ENCODE peak calls at places on chromosomes 2 and 18, in six cellular contexts. One of them, this sample, is unnamed.

GRCh38 chr2:226179010-226179409 is 620.6 kb downstream of the IRS1 start:
- DNase-seq in GM23338: no peak
- DNase-seq in HCT116: peak; percentile 69
- DNase-seq in PC-3: peak; percentile 84
- DNase-seq in PC-9: no peak
- DNase-seq in Karpas-422: no peak
- DNase-seq in this sample: no peak

GRCh38 chr2:186687774-186688173 is 6.1 kb upstream of the FAM171B start:
- DNase-seq in GM23338: no peak
- DNase-seq in HCT116: no peak
- DNase-seq in PC-3: no peak
- DNase-seq in PC-9: no peak
- DNase-seq in Karpas-422: no peak
- DNase-seq in this sample: peak; percentile 30

GRCh38 chr2:24871852-24872323 is 48.1 kb downstream of the ADCY3 start:
- DNase-seq in GM23338: peak; percentile 15
- DNase-seq in HCT116: no peak
- DNase-seq in PC-3: no peak
- DNase-seq in PC-9: no peak
- DNase-seq in Karpas-422: no peak
- DNase-seq in this sample: no peak

GRCh38 chr18:43271593-43272432 is 5.5 kb downstream of the SYT4 start:
- DNase-seq in GM23338: peak; percentile 67
- DNase-seq in HCT116: peak; percentile 19
- DNase-seq in PC-3: peak; percentile 60
- DNase-seq in PC-9: no peak
- DNase-seq in Karpas-422: peak; percentile 80
- DNase-seq in this sample: peak; percentile 16

GRCh38 chr2:143379955-143380354 is 250.7 kb downstream of the ARHGAP15 start:
- DNase-seq in GM23338: no peak
- DNase-seq in HCT116: no peak
- DNase-seq in PC-3: no peak
- DNase-seq in PC-9: no peak
- DNase-seq in Karpas-422: no peak
- DNase-seq in this sample: no peak

GRCh38 chr18:61459896-61460295 is 126.7 kb downstream of the CDH20 start:
- DNase-seq in GM23338: no peak
- DNase-seq in HCT116: no peak
- DNase-seq in PC-3: no peak
- DNase-seq in PC-9: no peak
- DNase-seq in Karpas-422: no peak
- DNase-seq in this sample: no peak

GRCh38 chr2:63057249-63058148 is 6.9 kb downstream of the OTX1 start:
- DNase-seq in GM23338: peak; percentile 37
- DNase-seq in HCT116: no peak
- DNase-seq in PC-3: no peak
- DNase-seq in PC-9: no peak
- DNase-seq in Karpas-422: no peak
- DNase-seq in this sample: no peak

GRCh38 chr18:33744032-33744697 is 166.1 kb downstream of the ASXL3 start:
- DNase-seq in GM23338: peak; percentile 29
- DNase-seq in HCT116: no peak
- DNase-seq in PC-3: no peak
- DNase-seq in PC-9: no peak
- DNase-seq in Karpas-422: no peak
- DNase-seq in this sample: no peak

GRCh38 chr2:104755026-104755856 is 98.7 kb upstream of the POU3F3 start:
- DNase-seq in GM23338: peak; percentile 33
- DNase-seq in HCT116: no peak
- DNase-seq in PC-3: no peak
- DNase-seq in PC-9: no peak
- DNase-seq in Karpas-422: no peak
- DNase-seq in this sample: no peak

GRCh38 chr2:233092446-233093438 is 32.6 kb downstream of the INPP5D start:
- DNase-seq in GM23338: no peak
- DNase-seq in HCT116: no peak
- DNase-seq in PC-3: no peak
- DNase-seq in PC-9: no peak
- DNase-seq in Karpas-422: peak; percentile 83
- DNase-seq in this sample: no peak

GRCh38 chr2:226793615-226794014 is 6.0 kb downstream of the IRS1 start:
- DNase-seq in GM23338: no peak
- DNase-seq in HCT116: no peak
- DNase-seq in PC-3: no peak
- DNase-seq in PC-9: no peak
- DNase-seq in Karpas-422: no peak
- DNase-seq in this sample: no peak

GRCh38 chr2:86442642-86443005 is 1.5 kb downstream of the KDM3A start:
- DNase-seq in GM23338: peak; percentile 59
- DNase-seq in HCT116: peak; percentile 65
- DNase-seq in PC-3: peak; percentile 87
- DNase-seq in PC-9: peak; percentile 79
- DNase-seq in Karpas-422: peak; percentile 98
- DNase-seq in this sample: peak; percentile 85

GRCh38 chr2:23411752-23412431 is 26.9 kb downstream of the KLHL29 start:
- DNase-seq in GM23338: no peak
- DNase-seq in HCT116: no peak
- DNase-seq in PC-3: peak; percentile 82
- DNase-seq in PC-9: peak; percentile 64
- DNase-seq in Karpas-422: no peak
- DNase-seq in this sample: no peak

GRCh38 chr18:57784034-57784815 is 18.9 kb downstream of the ATP8B1 start:
- DNase-seq in GM23338: no peak
- DNase-seq in HCT116: no peak
- DNase-seq in PC-3: peak; percentile 40
- DNase-seq in PC-9: peak; percentile 81
- DNase-seq in Karpas-422: peak; percentile 34
- DNase-seq in this sample: no peak

GRCh38 chr2:29878898-29879297 is 42.5 kb downstream of the ALK start:
- DNase-seq in GM23338: no peak
- DNase-seq in HCT116: peak; percentile 26
- DNase-seq in PC-3: peak; percentile 94
- DNase-seq in PC-9: no peak
- DNase-seq in Karpas-422: no peak
- DNase-seq in this sample: no peak

GRCh38 chr2:37223131-37223530 is 8.3 kb downstream of the CEBPZ start:
- DNase-seq in GM23338: no peak
- DNase-seq in HCT116: no peak
- DNase-seq in PC-3: no peak
- DNase-seq in PC-9: no peak
- DNase-seq in Karpas-422: no peak
- DNase-seq in this sample: no peak
- H3K36me3 ChIP-seq in GM23338: peaks cover 59% of the 10 kb centered on the region
- H3K36me3 ChIP-seq in HCT116: peaks cover 50% of the 10 kb centered on the region
- H3K36me3 ChIP-seq in PC-3: peaks cover 62% of the 10 kb centered on the region
- H3K36me3 ChIP-seq in PC-9: peaks cover 43% of the 10 kb centered on the region
- H3K36me3 ChIP-seq in Karpas-422: peaks cover 76% of the 10 kb centered on the region
- H3K36me3 ChIP-seq in this sample: peaks cover 90% of the 10 kb centered on the region

GRCh38 chr2:75606851-75607798 is 39.5 kb upstream of the MRPL19 start:
- DNase-seq in GM23338: no peak
- DNase-seq in HCT116: no peak
- DNase-seq in PC-3: peak; percentile 50
- DNase-seq in PC-9: peak; percentile 36
- DNase-seq in Karpas-422: no peak
- DNase-seq in this sample: no peak

GRCh38 chr2:75607988-75608683 is 38.4 kb upstream of the MRPL19 start:
- DNase-seq in GM23338: peak; percentile 55
- DNase-seq in HCT116: no peak
- DNase-seq in PC-3: peak; percentile 61
- DNase-seq in PC-9: peak; percentile 94
- DNase-seq in Karpas-422: no peak
- DNase-seq in this sample: no peak

GRCh38 chr2:75609937-75610508 is 36.6 kb upstream of the MRPL19 start:
- DNase-seq in GM23338: no peak
- DNase-seq in HCT116: no peak
- DNase-seq in PC-3: peak; percentile 29
- DNase-seq in PC-9: peak; percentile 28
- DNase-seq in Karpas-422: no peak
- DNase-seq in this sample: no peak

GRCh38 chr2:75609334-75609689 is 37.3 kb upstream of the MRPL19 start:
- DNase-seq in GM23338: no peak
- DNase-seq in HCT116: no peak
- DNase-seq in PC-3: no peak
- DNase-seq in PC-9: no peak
- DNase-seq in Karpas-422: no peak
- DNase-seq in this sample: no peak

DNA sequence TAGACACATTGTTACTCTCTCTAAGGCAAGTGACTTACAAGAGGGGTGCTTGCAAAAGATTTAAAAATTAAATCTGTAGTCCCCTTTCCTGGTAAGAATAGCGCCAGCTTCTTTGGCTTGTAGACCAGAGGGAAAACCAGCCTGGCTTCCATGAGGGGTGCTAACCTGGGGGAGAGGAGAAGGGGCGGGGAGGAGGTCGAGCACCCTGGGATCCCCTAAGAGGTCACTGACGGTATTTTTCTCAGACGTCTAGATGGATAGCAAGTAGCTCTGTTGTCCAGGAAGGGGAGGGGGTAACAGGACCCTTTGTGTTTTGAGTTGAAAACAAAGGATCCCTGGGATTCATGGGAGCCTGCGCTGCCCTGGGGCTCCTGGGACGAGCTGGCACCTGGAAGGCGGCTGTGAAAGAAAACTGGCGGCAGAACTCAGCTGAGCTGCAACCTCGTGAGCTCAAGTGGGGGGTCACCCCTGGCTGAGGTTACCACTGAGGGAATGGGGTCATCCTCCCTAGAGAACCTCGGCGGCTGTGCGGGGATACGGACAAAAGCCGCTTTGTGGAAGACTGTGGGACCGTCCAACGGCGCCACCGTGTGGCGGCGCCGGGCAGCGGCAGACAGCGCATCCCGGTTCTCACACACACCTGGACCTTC is 37.8 kb upstream of the MRPL19 start:
- DNase-seq in GM23338: peak; percentile 83
- DNase-seq in HCT116: peak; percentile 24
- DNase-seq in PC-3: peak; percentile 80
- DNase-seq in PC-9: peak; percentile 52
- DNase-seq in Karpas-422: peak; percentile 82
- DNase-seq in this sample: peak; percentile 20
- H3K4me1 ChIP-seq in GM23338: peaks cover 6% of the 10 kb centered on the region
- H3K4me1 ChIP-seq in HCT116: peaks cover 5% of the 10 kb centered on the region
- H3K4me1 ChIP-seq in PC-3: peaks cover 60% of the 10 kb centered on the region
- H3K4me1 ChIP-seq in PC-9: peaks cover 54% of the 10 kb centered on the region
- H3K4me1 ChIP-seq in Karpas-422: no peaks in the 10 kb centered on the region
- H3K4me1 ChIP-seq in this sample: no peaks in the 10 kb centered on the region

GRCh38 chr2:120399889-120400240 is 53.9 kb downstream of the INHBB start:
- DNase-seq in GM23338: no peak
- DNase-seq in HCT116: no peak
- DNase-seq in PC-3: no peak
- DNase-seq in PC-9: no peak
- DNase-seq in Karpas-422: no peak
- DNase-seq in this sample: no peak
- H3K9me2 ChIP-seq in GM23338: no peaks in the 10 kb centered on the region
- H3K9me2 ChIP-seq in HCT116: no peaks in the 10 kb centered on the region
- H3K9me2 ChIP-seq in PC-3: no peaks in the 10 kb centered on the region
- H3K9me2 ChIP-seq in PC-9: no peaks in the 10 kb centered on the region
- H3K9me2 ChIP-seq in Karpas-422: no peaks in the 10 kb centered on the region
- H3K9me2 ChIP-seq in this sample: no peaks in the 10 kb centered on the region

DNA sequence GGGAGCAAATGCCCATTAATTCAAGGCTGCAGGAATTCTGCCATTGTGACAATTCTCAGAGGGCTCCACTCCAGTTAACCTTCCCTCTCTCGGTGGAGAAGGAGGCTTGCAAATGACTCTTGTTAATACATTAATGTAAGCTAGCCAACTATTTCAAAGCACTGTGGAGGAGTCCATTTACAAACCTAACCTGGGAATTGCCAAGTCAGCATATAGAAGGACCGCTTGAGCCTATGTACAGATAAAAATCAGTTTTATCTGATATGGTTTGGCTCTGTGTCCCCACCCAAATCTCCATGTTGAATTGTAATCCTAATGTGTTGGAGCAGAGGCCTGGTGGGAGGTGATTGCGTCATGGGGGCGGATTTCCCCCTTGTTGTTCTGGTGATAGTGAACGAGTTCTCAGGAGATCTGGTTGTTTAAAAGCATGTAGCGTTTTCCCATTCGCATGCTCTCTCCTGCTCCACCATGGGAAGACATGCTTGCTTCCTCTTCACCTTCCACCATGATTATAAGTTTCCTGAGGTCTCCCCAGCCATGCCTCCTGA is 366.7 kb downstream of the LRATD1 start:
- DNase-seq in GM23338: no peak
- DNase-seq in HCT116: no peak
- DNase-seq in PC-3: no peak
- DNase-seq in PC-9: no peak
- DNase-seq in Karpas-422: no peak
- DNase-seq in this sample: no peak
- H3K36me3 ChIP-seq in GM23338: no peaks in the 10 kb centered on the region
- H3K36me3 ChIP-seq in HCT116: no peaks in the 10 kb centered on the region
- H3K36me3 ChIP-seq in PC-3: no peaks in the 10 kb centered on the region
- H3K36me3 ChIP-seq in PC-9: no peaks in the 10 kb centered on the region
- H3K36me3 ChIP-seq in Karpas-422: no peaks in the 10 kb centered on the region
- H3K36me3 ChIP-seq in this sample: no peaks in the 10 kb centered on the region

GRCh38 chr2:42924436-42924897 is 132.1 kb upstream of the HAAO start:
- DNase-seq in GM23338: no peak
- DNase-seq in HCT116: no peak
- DNase-seq in PC-3: no peak
- DNase-seq in PC-9: no peak
- DNase-seq in Karpas-422: no peak
- DNase-seq in this sample: no peak
- H3K4me1 ChIP-seq in GM23338: peaks cover 46% of the 10 kb centered on the region
- H3K4me1 ChIP-seq in HCT116: peaks cover 4% of the 10 kb centered on the region
- H3K4me1 ChIP-seq in PC-3: no peaks in the 10 kb centered on the region
- H3K4me1 ChIP-seq in PC-9: peaks cover 21% of the 10 kb centered on the region
- H3K4me1 ChIP-seq in Karpas-422: no peaks in the 10 kb centered on the region
- H3K4me1 ChIP-seq in this sample: no peaks in the 10 kb centered on the region

GRCh38 chr2:95531254-95531771 is 46.8 kb upstream of the TRIM43B start:
- DNase-seq in GM23338: no peak
- DNase-seq in HCT116: no peak
- DNase-seq in PC-3: no peak
- DNase-seq in PC-9: no peak
- DNase-seq in Karpas-422: no peak
- DNase-seq in this sample: no peak
- H3K9me2 ChIP-seq in GM23338: no peaks in the 10 kb centered on the region
- H3K9me2 ChIP-seq in HCT116: no peaks in the 10 kb centered on the region
- H3K9me2 ChIP-seq in PC-3: no peaks in the 10 kb centered on the region
- H3K9me2 ChIP-seq in PC-9: no peaks in the 10 kb centered on the region
- H3K9me2 ChIP-seq in Karpas-422: no peaks in the 10 kb centered on the region
- H3K9me2 ChIP-seq in this sample: no peaks in the 10 kb centered on the region

GRCh38 chr2:219608399-219608964 is 10.8 kb downstream of the STK11IP start:
- DNase-seq in GM23338: no peak
- DNase-seq in HCT116: no peak
- DNase-seq in PC-3: no peak
- DNase-seq in PC-9: no peak
- DNase-seq in Karpas-422: no peak
- DNase-seq in this sample: no peak
- H3K36me3 ChIP-seq in GM23338: no peaks in the 10 kb centered on the region
- H3K36me3 ChIP-seq in HCT116: peaks cover 3% of the 10 kb centered on the region
- H3K36me3 ChIP-seq in PC-3: no peaks in the 10 kb centered on the region
- H3K36me3 ChIP-seq in PC-9: no peaks in the 10 kb centered on the region
- H3K36me3 ChIP-seq in Karpas-422: peaks cover 3% of the 10 kb centered on the region
- H3K36me3 ChIP-seq in this sample: peaks cover 27% of the 10 kb centered on the region